ENCODE peak calls at places on chromosomes 3 and 15, in ten cellular contexts. R is mesothelial cell of epicardium; G is adrenal gland; U is esophagus squamous epithelium; F is left cardiac atrium; J is progenitor cell of endocrine pancreas; T is DMS153; V is SW480; N is central memory CD4-positive, alpha-beta T cell; Z is NCI-H2081. A is an unnamed sample.

GRCh38 chr3:69612791-69613190 is 126.5 kb upstream of the MITF start:
- DNase-seq in V (no peak), T (no peak), G (no peak), U (no peak), R (no peak), Z (no peak), J (no peak), N (no peak), F (no peak), A (no peak)

GRCh38 chr15:67148196-67148701 is 82.8 kb downstream of the SMAD3 start:
- DNase-seq in F (no peak), R (no peak), G (no peak), N (peak), J (no peak), T (no peak), Z (no peak), V (peak), U (no peak), A (no peak)

GRCh38 chr3:46972396-46972795 is 4.1 kb downstream of the CCDC12 start:
- DNase-seq in V (no peak), G (no peak), R (no peak), F (no peak), T (no peak), U (no peak), Z (no peak), N (peak), J (no peak), A (peak)

GRCh38 chr3:143135150-143135549 is 15.6 kb downstream of the CHST2 start:
- DNase-seq in G (no peak), F (no peak), Z (no peak), J (no peak), T (no peak), R (no peak), N (no peak), U (no peak), V (peak), A (no peak)

GRCh38 chr3:294096-294495 is 97.5 kb downstream of the CHL1 start:
- DNase-seq in R (no peak), F (no peak), N (no peak), Z (no peak), G (no peak), T (peak), V (no peak), U (no peak), J (no peak), A (no peak)

GRCh38 chr3:182117583-182117982 is 405.9 kb downstream of the SOX2 start:
- DNase-seq in F (no peak), V (no peak), J (no peak), R (no peak), N (no peak), Z (peak), G (no peak), T (no peak), U (no peak), A (no peak)

GRCh38 chr3:150543128-150543527 is 3.2 kb downstream of the SERP1 start:
- DNase-seq in V (no peak), R (no peak), T (no peak), J (no peak), G (no peak), Z (no peak), N (no peak), U (no peak), F (no peak), A (no peak)

GRCh38 chr3:42174679-42175660 is 83.8 kb downstream of the TRAK1 start:
- DNase-seq in T (no peak), U (no peak), N (no peak), G (no peak), J (no peak), F (no peak), Z (no peak), V (no peak), R (no peak), A (no peak)

GRCh38 chr3:13273604-13274105 is 146.5 kb downstream of the NUP210 start:
- DNase-seq in G (no peak), J (no peak), N (no peak), R (no peak), F (no peak), V (no peak), U (no peak), T (no peak), Z (no peak), A (no peak)

GRCh38 chr3:133925960-133926735 is 30.5 kb upstream of the RAB6B start:
- DNase-seq in J (no peak), T (no peak), N (no peak), U (no peak), V (no peak), R (no peak), F (no peak), Z (no peak), G (no peak), A (no peak)

GRCh38 chr3:25086721-25087120 is 341.3 kb upstream of the RARB start:
- DNase-seq in J (no peak), G (no peak), Z (no peak), V (no peak), U (no peak), T (no peak), F (no peak), N (no peak), R (no peak), A (no peak)

GRCh38 chr3:128935922-128936321 is 56.5 kb downstream of the ACAD9 start:
- DNase-seq in R (peak), G (no peak), F (no peak), J (no peak), T (no peak), U (no peak), Z (no peak), N (no peak), V (no peak), A (no peak)

GRCh38 chr15:83653639-83654378 is at the start of gene ADAMTSL3:
- DNase-seq in J (peak), N (no peak), T (no peak), G (peak), F (peak), Z (no peak), R (peak), V (no peak), U (no peak), A (no peak)

GRCh38 chr3:131348911-131349310 is 32.7 kb upstream of the NUDT16 start:
- DNase-seq in F (no peak), N (no peak), G (no peak), R (no peak), V (no peak), J (no peak), Z (no peak), U (no peak), T (no peak), A (no peak)

GRCh38 chr3:149120051-149120972 is 9.1 kb upstream of the HPS3 start:
- DNase-seq in N (peak), G (no peak), R (no peak), Z (peak), J (no peak), V (peak), U (no peak), T (peak), F (no peak), A (peak)

GRCh38 chr3:147380271-147380995 is 25.9 kb downstream of the ZIC4 start:
- DNase-seq in Z (no peak), N (no peak), V (no peak), J (no peak), T (no peak), F (no peak), R (no peak), U (no peak), G (no peak), A (no peak)

GRCh38 chr15:31263751-31264533 is 62.7 kb upstream of the KLF13 start:
- DNase-seq in R (peak), N (peak), U (peak), G (peak), J (no peak), Z (peak), T (peak), F (peak), V (no peak), A (peak)

GRCh38 chr3:53164911-53165310 is 3.9 kb downstream of the PRKCD start:
- DNase-seq in G (peak), N (no peak), V (no peak), U (no peak), R (no peak), J (no peak), F (no peak), T (no peak), Z (no peak), A (no peak)

GRCh38 chr3:80232760-80233159 is 465.0 kb upstream of the ROBO1 start:
- DNase-seq in U (no peak), Z (no peak), T (no peak), N (no peak), R (no peak), G (peak), F (no peak), V (no peak), J (no peak), A (no peak)

GRCh38 chr3:130896101-130896500 is 2.2 kb downstream of the ATP2C1 start:
- DNase-seq in J (no peak), N (no peak), F (no peak), V (no peak), T (no peak), U (no peak), Z (no peak), G (no peak), R (no peak), A (no peak)

GRCh38 chr15:94270570-94270969 is 39.2 kb downstream of the MCTP2 start:
- DNase-seq in N (no peak), R (no peak), T (no peak), V (no peak), F (no peak), U (no peak), G (no peak), Z (no peak), J (no peak), A (no peak)

GRCh38 chr15:51162865-51163762 is 68.4 kb upstream of the TNFAIP8L3 start:
- DNase-seq in G (peak), V (peak), R (peak), F (peak), J (peak), T (no peak), Z (peak), N (peak), U (no peak), A (peak)

GRCh38 chr3:9412293-9412692 is 14.9 kb downstream of the SETD5 start:
- DNase-seq in Z (no peak), N (no peak), R (no peak), U (no peak), G (no peak), F (no peak), V (no peak), J (no peak), T (no peak), A (no peak)

GRCh38 chr3:54065140-54065539 is 57.2 kb upstream of the CACNA2D3 start:
- DNase-seq in T (no peak), G (no peak), F (no peak), U (no peak), N (no peak), R (no peak), Z (no peak), V (no peak), J (no peak), A (no peak)

GRCh38 chr15:66658855-66659254 is 43.2 kb upstream of the SMAD6 start:
- DNase-seq in Z (no peak), F (no peak), R (no peak), J (no peak), U (no peak), T (no peak), N (no peak), V (no peak), G (no peak), A (no peak)

GRCh38 chr3:58659051-58659675 is 7.4 kb downstream of the FAM3D start:
- DNase-seq in F (peak), V (peak), J (no peak), U (no peak), N (no peak), G (peak), Z (no peak), T (no peak), R (no peak), A (no peak)

GRCh38 chr3:152771120-152771519 is 63.8 kb upstream of the P2RY1 start:
- DNase-seq in T (no peak), G (no peak), N (no peak), Z (no peak), J (no peak), R (no peak), F (no peak), V (no peak), U (no peak), A (no peak)

GRCh38 chr3:167967257-167968010 is 128.3 kb downstream of the GOLIM4 start:
- DNase-seq in G (no peak), U (no peak), T (no peak), Z (no peak), F (no peak), J (no peak), R (no peak), V (no peak), N (no peak), A (no peak)

GRCh38 chr15:99104788-99105515 is at the start of gene SYNM:
- DNase-seq in U (no peak), Z (peak), J (peak), V (peak), N (no peak), T (peak), R (peak), F (peak), G (peak), A (peak)

A was measured in immature natural killer cell.